ENCODE peak calls at places on chromosomes 5 and 9, in five cellular contexts. One of them, this sample, is unnamed.

GRCh38 chr5:124200381-124200780 is 546.1 kb downstream of the ZNF608 start:
- DNase-seq in heart right ventricle: no peak
- DNase-seq in A549: no peak
- DNase-seq in PC-9: no peak
- DNase-seq in CD8-positive, alpha-beta T cell: no peak
- DNase-seq in this sample: no peak

GRCh38 chr9:34457266-34458012 is 931 bp downstream of the FAM219A start:
- DNase-seq in A549: peak; percentile 69
- DNase-seq in CD8-positive, alpha-beta T cell: no peak
- DNase-seq in PC-9: peak; percentile 52
- DNase-seq in heart right ventricle: peak; percentile 85
- DNase-seq in this sample: peak; percentile 28

GRCh38 chr5:62197697-62198096 is 108.3 kb upstream of the KIF2A start:
- DNase-seq in heart right ventricle: no peak
- DNase-seq in A549: no peak
- DNase-seq in PC-9: no peak
- DNase-seq in CD8-positive, alpha-beta T cell: no peak
- DNase-seq in this sample: no peak

GRCh38 chr5:71937906-71938698 is 169.2 kb upstream of the MAP1B start:
- DNase-seq in PC-9: no peak
- DNase-seq in heart right ventricle: no peak
- DNase-seq in A549: no peak
- DNase-seq in CD8-positive, alpha-beta T cell: no peak
- DNase-seq in this sample: no peak

GRCh38 chr5:32014345-32014744 is 159.8 kb downstream of the GOLPH3 start:
- DNase-seq in PC-9: no peak
- DNase-seq in CD8-positive, alpha-beta T cell: no peak
- DNase-seq in A549: no peak
- DNase-seq in heart right ventricle: no peak
- DNase-seq in this sample: no peak

GRCh38 chr9:111904889-111905288 is 8.3 kb downstream of the UGCG start:
- DNase-seq in A549: no peak
- DNase-seq in heart right ventricle: no peak
- DNase-seq in PC-9: no peak
- DNase-seq in CD8-positive, alpha-beta T cell: no peak
- DNase-seq in this sample: no peak

GRCh38 chr9:69198526-69199250 is 24.6 kb downstream of the TJP2 start:
- DNase-seq in CD8-positive, alpha-beta T cell: no peak
- DNase-seq in A549: no peak
- DNase-seq in PC-9: no peak
- DNase-seq in heart right ventricle: no peak
- DNase-seq in this sample: no peak

GRCh38 chr5:93240228-93240834 is 340.7 kb downstream of the NR2F1-AS1 start:
- DNase-seq in CD8-positive, alpha-beta T cell: no peak
- DNase-seq in PC-9: no peak
- DNase-seq in A549: no peak
- DNase-seq in heart right ventricle: no peak
- DNase-seq in this sample: no peak

GRCh38 chr9:90344013-90344412 is 298.6 kb downstream of the DIRAS2 start:
- DNase-seq in CD8-positive, alpha-beta T cell: no peak
- DNase-seq in A549: no peak
- DNase-seq in PC-9: peak; percentile 55
- DNase-seq in heart right ventricle: no peak
- DNase-seq in this sample: no peak

GRCh38 chr9:77679088-77679487 is 31.0 kb upstream of the GNA14 start:
- DNase-seq in CD8-positive, alpha-beta T cell: no peak
- DNase-seq in PC-9: no peak
- DNase-seq in heart right ventricle: no peak
- DNase-seq in A549: no peak
- DNase-seq in this sample: no peak

GRCh38 chr5:93294184-93294583 is 286.8 kb downstream of the NR2F1-AS1 start:
- DNase-seq in CD8-positive, alpha-beta T cell: no peak
- DNase-seq in PC-9: peak; percentile 91
- DNase-seq in heart right ventricle: no peak
- DNase-seq in A549: no peak
- DNase-seq in this sample: no peak

GRCh38 chr5:137086289-137086838 is 412.8 kb downstream of the SPOCK1 start:
- DNase-seq in heart right ventricle: no peak
- DNase-seq in CD8-positive, alpha-beta T cell: no peak
- DNase-seq in A549: no peak
- DNase-seq in PC-9: no peak
- DNase-seq in this sample: no peak

GRCh38 chr5:27437594-27438200 is 399.3 kb upstream of the CDH9 start:
- DNase-seq in CD8-positive, alpha-beta T cell: no peak
- DNase-seq in heart right ventricle: no peak
- DNase-seq in A549: no peak
- DNase-seq in PC-9: no peak
- DNase-seq in this sample: no peak

GRCh38 chr5:88384901-88385300 is 116.3 kb upstream of the TMEM161B start:
- DNase-seq in CD8-positive, alpha-beta T cell: no peak
- DNase-seq in A549: no peak
- DNase-seq in PC-9: no peak
- DNase-seq in heart right ventricle: no peak
- DNase-seq in this sample: no peak

GRCh38 chr5:179160584-179160983 is 100.4 kb downstream of the ZNF354C start:
- DNase-seq in heart right ventricle: no peak
- DNase-seq in PC-9: no peak
- DNase-seq in CD8-positive, alpha-beta T cell: no peak
- DNase-seq in A549: no peak
- DNase-seq in this sample: no peak

GRCh38 chr5:136769900-136770684 is 404.7 kb upstream of the TRPC7 start:
- DNase-seq in PC-9: peak; percentile 46
- DNase-seq in CD8-positive, alpha-beta T cell: no peak
- DNase-seq in A549: peak; percentile 75
- DNase-seq in heart right ventricle: peak; percentile 40
- DNase-seq in this sample: peak; percentile 73

GRCh38 chr9:118929317-118929716 is 439.9 kb downstream of the BRINP1 start:
- DNase-seq in A549: no peak
- DNase-seq in PC-9: no peak
- DNase-seq in CD8-positive, alpha-beta T cell: no peak
- DNase-seq in heart right ventricle: no peak
- DNase-seq in this sample: no peak

GRCh38 chr9:74772126-74772525 is 115.6 kb downstream of the TRPM6 start:
- DNase-seq in CD8-positive, alpha-beta T cell: no peak
- DNase-seq in heart right ventricle: no peak
- DNase-seq in PC-9: no peak
- DNase-seq in A549: no peak
- DNase-seq in this sample: no peak

GRCh38 chr9:37324261-37324683 is 98.2 kb upstream of the GRHPR start:
- DNase-seq in heart right ventricle: no peak
- DNase-seq in CD8-positive, alpha-beta T cell: no peak
- DNase-seq in A549: no peak
- DNase-seq in PC-9: no peak
- DNase-seq in this sample: no peak

GRCh38 chr9:69344459-69344858 is 19.4 kb downstream of the ENTREP1 start:
- DNase-seq in CD8-positive, alpha-beta T cell: no peak
- DNase-seq in heart right ventricle: no peak
- DNase-seq in PC-9: no peak
- DNase-seq in A549: no peak
- DNase-seq in this sample: no peak

GRCh38 chr5:31064215-31064614 is 129.3 kb upstream of the CDH6 start:
- DNase-seq in PC-9: no peak
- DNase-seq in heart right ventricle: no peak
- DNase-seq in A549: no peak
- DNase-seq in CD8-positive, alpha-beta T cell: no peak
- DNase-seq in this sample: no peak

GRCh38 chr9:127021664-127022337 is 100.6 kb downstream of the ANGPTL2 start:
- DNase-seq in heart right ventricle: peak; percentile 91
- DNase-seq in A549: no peak
- DNase-seq in PC-9: no peak
- DNase-seq in CD8-positive, alpha-beta T cell: no peak
- DNase-seq in this sample: peak; percentile 35

GRCh38 chr9:136095028-136095494 is at the start of gene NACC2:
- DNase-seq in heart right ventricle: peak; percentile 71
- DNase-seq in A549: no peak
- DNase-seq in CD8-positive, alpha-beta T cell: no peak
- DNase-seq in PC-9: no peak
- DNase-seq in this sample: peak; percentile 73

GRCh38 chr9:107627771-107628170 is 138.2 kb upstream of the KLF4 start:
- DNase-seq in heart right ventricle: no peak
- DNase-seq in CD8-positive, alpha-beta T cell: no peak
- DNase-seq in A549: no peak
- DNase-seq in PC-9: no peak
- DNase-seq in this sample: no peak

GRCh38 chr9:37187269-37187668 is 66.9 kb downstream of the ZCCHC7 start:
- DNase-seq in heart right ventricle: no peak
- DNase-seq in A549: no peak
- DNase-seq in CD8-positive, alpha-beta T cell: no peak
- DNase-seq in PC-9: no peak
- DNase-seq in this sample: no peak

GRCh38 chr9:83199240-83199639 is 136.3 kb upstream of the RASEF start:
- DNase-seq in heart right ventricle: peak; percentile 51
- DNase-seq in CD8-positive, alpha-beta T cell: no peak
- DNase-seq in A549: peak; percentile 55
- DNase-seq in PC-9: peak; percentile 47
- DNase-seq in this sample: no peak

GRCh38 chr5:179119415-179120170 is 59.4 kb downstream of the ZNF354C start:
- DNase-seq in A549: no peak
- DNase-seq in CD8-positive, alpha-beta T cell: no peak
- DNase-seq in PC-9: no peak
- DNase-seq in heart right ventricle: no peak
- DNase-seq in this sample: no peak

GRCh38 chr9:130417602-130418001 is 27.2 kb upstream of the ASS1 start:
- DNase-seq in CD8-positive, alpha-beta T cell: no peak
- DNase-seq in A549: no peak
- DNase-seq in heart right ventricle: no peak
- DNase-seq in PC-9: no peak
- DNase-seq in this sample: no peak
- TF ChIP-seq CTCF in CD8-positive, alpha-beta T cell: no peak
- TF ChIP-seq CTCF in A549: peak; percentile 24
- TF ChIP-seq CTCF in heart right ventricle: no peak
- TF ChIP-seq CTCF in PC-9: peak; percentile 29
- TF ChIP-seq CTCF in this sample: no peak

GRCh38 chr5:43225649-43226245 is 33.7 kb downstream of the NIM1K start:
- DNase-seq in heart right ventricle: no peak
- DNase-seq in A549: no peak
- DNase-seq in CD8-positive, alpha-beta T cell: no peak
- DNase-seq in PC-9: no peak
- DNase-seq in this sample: no peak

GRCh38 chr5:43231977-43232376 is 40.0 kb downstream of the NIM1K start:
- DNase-seq in PC-9: no peak
- DNase-seq in CD8-positive, alpha-beta T cell: no peak
- DNase-seq in A549: no peak
- DNase-seq in heart right ventricle: no peak
- DNase-seq in this sample: no peak

GRCh38 chr5:43232943-43233833 is 41.2 kb downstream of the NIM1K start:
- DNase-seq in heart right ventricle: no peak
- DNase-seq in A549: no peak
- DNase-seq in PC-9: no peak
- DNase-seq in CD8-positive, alpha-beta T cell: no peak
- DNase-seq in this sample: no peak

GRCh38 chr5:43227655-43228054 is 35.6 kb downstream of the NIM1K start:
- DNase-seq in PC-9: peak; percentile 72
- DNase-seq in heart right ventricle: no peak
- DNase-seq in A549: peak; percentile 60
- DNase-seq in CD8-positive, alpha-beta T cell: no peak
- DNase-seq in this sample: no peak
- TF ChIP-seq CTCF in PC-9: peak; percentile 93
- TF ChIP-seq CTCF in heart right ventricle: peak; percentile 46
- TF ChIP-seq CTCF in A549: peak; percentile 70
- TF ChIP-seq CTCF in CD8-positive, alpha-beta T cell: no peak
- TF ChIP-seq CTCF in this sample: peak; percentile 22

GRCh38 chr5:171668097-171668412 is 117.6 kb upstream of the SMIM23 start:
- DNase-seq in CD8-positive, alpha-beta T cell: no peak
- DNase-seq in PC-9: no peak
- DNase-seq in heart right ventricle: no peak
- DNase-seq in A549: no peak
- DNase-seq in this sample: no peak

GRCh38 chr5:171672556-171672955 is 113.1 kb upstream of the SMIM23 start:
- DNase-seq in A549: no peak
- DNase-seq in CD8-positive, alpha-beta T cell: no peak
- DNase-seq in heart right ventricle: no peak
- DNase-seq in PC-9: no peak
- DNase-seq in this sample: no peak

GRCh38 chr5:171664489-171664888 is 121.1 kb upstream of the SMIM23 start:
- DNase-seq in PC-9: no peak
- DNase-seq in heart right ventricle: no peak
- DNase-seq in A549: no peak
- DNase-seq in CD8-positive, alpha-beta T cell: no peak
- DNase-seq in this sample: no peak

GRCh38 chr5:171666815-171667214 is 118.8 kb upstream of the SMIM23 start:
- DNase-seq in CD8-positive, alpha-beta T cell: no peak
- DNase-seq in A549: no peak
- DNase-seq in PC-9: no peak
- DNase-seq in heart right ventricle: no peak
- DNase-seq in this sample: no peak

DNA sequence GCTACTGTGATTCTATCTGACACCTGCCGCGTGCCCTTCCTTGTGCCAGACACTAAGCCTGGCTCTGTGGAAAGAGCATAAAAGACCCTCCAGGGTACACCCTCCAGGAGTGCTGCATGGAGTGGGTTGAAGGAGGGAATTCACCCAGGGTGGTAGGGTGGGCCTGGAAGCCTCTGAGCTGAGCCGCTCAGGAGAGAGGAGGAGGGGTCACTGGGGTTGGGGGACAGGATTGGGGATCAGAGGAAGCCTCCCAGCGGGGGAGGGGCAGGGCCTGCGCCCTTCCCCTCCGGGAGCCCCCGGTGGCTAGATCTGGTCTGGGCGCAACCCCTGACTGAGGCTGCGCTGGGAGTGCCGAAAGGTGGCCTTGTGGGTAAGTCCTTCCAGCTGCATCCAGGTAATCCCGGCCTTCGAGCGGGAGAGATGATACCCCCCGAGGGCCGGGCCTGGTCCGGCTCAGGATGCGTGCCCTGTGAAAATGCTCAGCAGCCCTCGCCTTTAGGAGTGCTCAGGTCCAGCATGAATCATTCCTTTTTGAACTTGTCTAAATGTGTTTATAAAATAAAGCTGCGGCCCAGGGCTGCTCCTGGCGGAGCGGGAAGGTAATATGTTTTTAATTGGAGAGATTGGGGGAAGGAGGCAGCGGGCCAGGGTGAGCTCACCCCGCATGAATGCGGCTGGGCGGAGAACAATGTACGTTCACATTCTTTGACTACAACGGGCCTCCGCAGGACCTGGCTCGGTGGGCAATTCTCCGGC is 118.1 kb upstream of the SMIM23 start:
- DNase-seq in heart right ventricle: peak; percentile 66
- DNase-seq in PC-9: no peak
- DNase-seq in CD8-positive, alpha-beta T cell: no peak
- DNase-seq in A549: no peak
- DNase-seq in this sample: no peak
- TF ChIP-seq CTCF in heart right ventricle: no peak
- TF ChIP-seq CTCF in PC-9: no peak
- TF ChIP-seq CTCF in CD8-positive, alpha-beta T cell: no peak
- TF ChIP-seq CTCF in A549: no peak
- TF ChIP-seq CTCF in this sample: no peak

GRCh38 chr9:92438900-92439526 is 14.7 kb upstream of the OMD start:
- DNase-seq in CD8-positive, alpha-beta T cell: no peak
- DNase-seq in heart right ventricle: no peak
- DNase-seq in PC-9: no peak
- DNase-seq in A549: no peak
- DNase-seq in this sample: no peak
- TF ChIP-seq CTCF in CD8-positive, alpha-beta T cell: peak; percentile 13
- TF ChIP-seq CTCF in heart right ventricle: peak; percentile 48
- TF ChIP-seq CTCF in PC-9: peak; percentile 34
- TF ChIP-seq CTCF in A549: peak; percentile 43
- TF ChIP-seq CTCF in this sample: peak; percentile 29

GRCh38 chr5:106454651-106455415 is 1215.9 kb downstream of the EFNA5 start:
- DNase-seq in heart right ventricle: no peak
- DNase-seq in CD8-positive, alpha-beta T cell: no peak
- DNase-seq in PC-9: peak; percentile 81
- DNase-seq in A549: no peak
- DNase-seq in this sample: no peak
- TF ChIP-seq CTCF in heart right ventricle: peak; percentile 42
- TF ChIP-seq CTCF in CD8-positive, alpha-beta T cell: no peak
- TF ChIP-seq CTCF in PC-9: peak; percentile 66
- TF ChIP-seq CTCF in A549: peak; percentile 14
- TF ChIP-seq CTCF in this sample: peak; percentile 79

This sample was measured in D721Med.